ENCODE peak calls at places on chromosomes 12 and 14, in five cellular contexts. X, I, T, W and H are unnamed samples.

GRCh38 chr12:114662512-114663177 is 21.3 kb downstream of the TBX3 start:
- DNase-seq in X (peak; percentile 91), I (peak; percentile 80), T (peak; percentile 60), W (peak; percentile 60), H (peak; percentile 90)

GRCh38 chr12:105761075-105761474 is 377.7 kb downstream of the NUAK1 start:
- DNase-seq in X (no peak), I (no peak), T (no peak), W (no peak), H (peak; percentile 9)

GRCh38 chr12:109770861-109771670 is 57.4 kb downstream of the FAM222A start:
- DNase-seq in X (no peak), I (peak; percentile 42), T (no peak), W (no peak), H (no peak)

GRCh38 chr14:61562321-61563161 is 132.8 kb upstream of the HIF1A start:
- DNase-seq in X (peak; percentile 100), I (no peak), T (no peak), W (peak; percentile 100), H (peak; percentile 99)

GRCh38 chr12:53187145-53187899 is 6.6 kb upstream of the CSAD start:
- DNase-seq in X (no peak), I (no peak), T (no peak), W (no peak), H (no peak)

GRCh38 chr12:72273499-72273837 is 1.3 kb downstream of the TRHDE start:
- DNase-seq in X (no peak), I (no peak), T (no peak), W (no peak), H (no peak)

GRCh38 chr12:53659011-53659551 is 16.8 kb downstream of the ATP5MC2 start:
- DNase-seq in X (peak; percentile 88), I (no peak), T (peak; percentile 49), W (peak; percentile 68), H (peak; percentile 76)

GRCh38 chr14:95953111-95953724 is 76.6 kb downstream of the TUNAR start:
- DNase-seq in X (no peak), I (no peak), T (no peak), W (no peak), H (peak; percentile 6)

GRCh38 chr12:114952573-114953196 is 268.7 kb upstream of the TBX3 start:
- DNase-seq in X (peak; percentile 20), I (peak; percentile 58), T (peak; percentile 87), W (no peak), H (peak; percentile 90)

GRCh38 chr14:101820283-101820798 is 58.8 kb downstream of the PPP2R5C start:
- DNase-seq in X (no peak), I (no peak), T (no peak), W (no peak), H (no peak)

GRCh38 chr12:14099994-14100393 is 118.6 kb upstream of the GRIN2B start:
- DNase-seq in X (no peak), I (no peak), T (no peak), W (no peak), H (no peak)

GRCh38 chr12:2027379-2027778 is 23.1 kb upstream of the DCP1B start:
- DNase-seq in X (peak; percentile 73), I (no peak), T (no peak), W (no peak), H (peak; percentile 48)

GRCh38 chr14:92942576-92942975 is 19.6 kb downstream of the CHGA start:
- DNase-seq in X (no peak), I (no peak), T (no peak), W (no peak), H (no peak)

GRCh38 chr14:77459072-77459723 is 1.3 kb downstream of the AHSA1 start:
- DNase-seq in X (peak; percentile 77), I (no peak), T (peak; percentile 37), W (peak; percentile 66), H (peak; percentile 90)

GRCh38 chr12:52037248-52037861 is 13.9 kb upstream of the NR4A1 start:
- DNase-seq in X (peak; percentile 46), I (peak; percentile 84), T (peak; percentile 71), W (no peak), H (peak; percentile 62)

GRCh38 chr12:76037130-76038105 is 5.8 kb upstream of the PHLDA1 start:
- DNase-seq in X (peak; percentile 87), I (no peak), T (no peak), W (no peak), H (peak; percentile 94)

GRCh38 chr12:53182836-53183235 is 2.1 kb upstream of the CSAD start:
- DNase-seq in X (no peak), I (no peak), T (no peak), W (no peak), H (no peak)

GRCh38 chr12:104665296-104665695 is 208.5 kb downstream of the CHST11 start:
- DNase-seq in X (no peak), I (no peak), T (no peak), W (no peak), H (no peak)

GRCh38 chr12:32603071-32603470 is 76.0 kb upstream of the DNM1L start:
- DNase-seq in X (no peak), I (no peak), T (no peak), W (no peak), H (no peak)

GRCh38 chr12:24268663-24269186 is 319.3 kb upstream of the SOX5 start:
- DNase-seq in X (no peak), I (no peak), T (no peak), W (no peak), H (no peak)

GRCh38 chr12:58169826-58170225 is 228.5 kb downstream of the ATP23 start:
- DNase-seq in X (no peak), I (no peak), T (no peak), W (no peak), H (no peak)

GRCh38 chr12:123713398-123714301 is 1.5 kb downstream of the ATP6V0A2 start:
- DNase-seq in X (peak; percentile 10), I (no peak), T (no peak), W (no peak), H (peak; percentile 10)

GRCh38 chr14:28773917-28774691 is 7.5 kb downstream of the FOXG1 start:
- DNase-seq in X (peak; percentile 30), I (no peak), T (no peak), W (no peak), H (peak; percentile 60)

GRCh38 chr12:5213990-5214389 is 170.3 kb downstream of the KCNA5 start:
- DNase-seq in X (no peak), I (no peak), T (no peak), W (no peak), H (no peak)

GRCh38 chr14:103090481-103091020 is 4.0 kb upstream of the EXOC3L4 start:
- DNase-seq in X (no peak), I (no peak), T (no peak), W (no peak), H (no peak)

GRCh38 chr14:71311061-71311460 is 403.8 kb downstream of the PCNX1 start:
- DNase-seq in X (no peak), I (no peak), T (no peak), W (no peak), H (no peak)

GRCh38 chr12:85779768-85780167 is 56.4 kb downstream of the RASSF9 start:
- DNase-seq in X (no peak), I (no peak), T (no peak), W (no peak), H (no peak)

GRCh38 chr12:80602455-80602854 is 105.0 kb upstream of the MYF6 start:
- DNase-seq in X (no peak), I (no peak), T (no peak), W (no peak), H (no peak)

DNA sequence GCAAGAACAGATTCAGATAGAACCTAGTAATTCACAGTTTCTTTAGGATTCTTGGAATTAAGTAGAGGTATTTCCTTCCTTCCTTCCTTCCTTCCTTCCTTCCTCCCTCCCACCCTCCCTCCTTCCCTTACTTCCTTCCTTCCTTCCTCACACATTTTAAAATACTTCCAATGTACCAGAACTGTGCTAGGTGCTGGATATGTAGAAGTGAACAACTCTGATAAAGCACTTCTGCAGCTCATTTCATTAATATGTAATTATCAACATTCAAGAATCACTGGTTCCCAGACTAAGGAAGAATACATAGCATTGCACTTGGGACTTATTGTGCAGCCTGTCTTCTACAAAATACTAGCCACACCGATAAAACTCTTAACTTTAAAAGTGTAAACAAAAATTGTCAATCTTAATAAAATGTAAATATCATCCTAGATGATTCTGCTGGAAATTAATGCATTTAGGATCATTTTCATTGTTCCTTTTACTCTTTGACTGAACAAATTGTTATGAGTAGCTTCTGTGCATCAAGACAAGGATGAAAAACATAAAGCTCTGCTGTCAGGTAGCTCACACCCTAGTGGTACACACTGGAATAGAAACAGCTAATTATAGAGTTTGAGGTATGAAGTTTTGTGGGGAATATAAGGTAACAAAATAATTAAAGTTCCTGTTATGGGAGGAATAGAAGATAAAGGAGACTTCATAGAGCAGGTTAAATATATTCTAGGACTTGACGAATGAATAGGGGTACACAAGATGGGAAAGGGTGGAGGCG is 99.9 kb upstream of the MYF6 start:
- DNase-seq in X (no peak), I (no peak), T (no peak), W (no peak), H (no peak)
- TF ChIP-seq CTCF in X (no peak), I (peak; percentile 27), T (no peak), W (peak; percentile 46), H (no peak)

GRCh38 chr12:107417004-107417403 is 268.6 kb upstream of the PWP1 start:
- DNase-seq in X (no peak), I (no peak), T (no peak), W (no peak), H (no peak)
- H3K4me3 ChIP-seq in X (no peak overlapping the region), I (no peak overlapping the region), T (no peak overlapping the region), W (no peak overlapping the region), H (no peak overlapping the region)

GRCh38 chr12:95815635-95816212 is 25.2 kb upstream of the NTN4 start:
- DNase-seq in X (peak; percentile 62), I (no peak), T (no peak), W (peak; percentile 59), H (peak; percentile 61)
- TF ChIP-seq CTCF in X (peak; percentile 80), I (peak; percentile 62), T (peak; percentile 85), W (peak; percentile 87), H (peak; percentile 73)

GRCh38 chr14:50000215-50001145 is 107.6 kb downstream of the ARF6 start:
- DNase-seq in X (peak; percentile 84), I (peak; percentile 83), T (peak; percentile 78), W (peak; percentile 93), H (peak; percentile 97)

GRCh38 chr14:50002926-50003212 is 110.0 kb downstream of the ARF6 start:
- DNase-seq in X (no peak), I (no peak), T (no peak), W (no peak), H (no peak)

GRCh38 chr14:49999826-50000214 is 106.9 kb downstream of the ARF6 start:
- DNase-seq in X (no peak), I (no peak), T (no peak), W (no peak), H (no peak)

GRCh38 chr14:50001999-50002925 is 109.4 kb downstream of the ARF6 start:
- DNase-seq in X (no peak), I (peak; percentile 58), T (no peak), W (peak; percentile 78), H (no peak)

DNA sequence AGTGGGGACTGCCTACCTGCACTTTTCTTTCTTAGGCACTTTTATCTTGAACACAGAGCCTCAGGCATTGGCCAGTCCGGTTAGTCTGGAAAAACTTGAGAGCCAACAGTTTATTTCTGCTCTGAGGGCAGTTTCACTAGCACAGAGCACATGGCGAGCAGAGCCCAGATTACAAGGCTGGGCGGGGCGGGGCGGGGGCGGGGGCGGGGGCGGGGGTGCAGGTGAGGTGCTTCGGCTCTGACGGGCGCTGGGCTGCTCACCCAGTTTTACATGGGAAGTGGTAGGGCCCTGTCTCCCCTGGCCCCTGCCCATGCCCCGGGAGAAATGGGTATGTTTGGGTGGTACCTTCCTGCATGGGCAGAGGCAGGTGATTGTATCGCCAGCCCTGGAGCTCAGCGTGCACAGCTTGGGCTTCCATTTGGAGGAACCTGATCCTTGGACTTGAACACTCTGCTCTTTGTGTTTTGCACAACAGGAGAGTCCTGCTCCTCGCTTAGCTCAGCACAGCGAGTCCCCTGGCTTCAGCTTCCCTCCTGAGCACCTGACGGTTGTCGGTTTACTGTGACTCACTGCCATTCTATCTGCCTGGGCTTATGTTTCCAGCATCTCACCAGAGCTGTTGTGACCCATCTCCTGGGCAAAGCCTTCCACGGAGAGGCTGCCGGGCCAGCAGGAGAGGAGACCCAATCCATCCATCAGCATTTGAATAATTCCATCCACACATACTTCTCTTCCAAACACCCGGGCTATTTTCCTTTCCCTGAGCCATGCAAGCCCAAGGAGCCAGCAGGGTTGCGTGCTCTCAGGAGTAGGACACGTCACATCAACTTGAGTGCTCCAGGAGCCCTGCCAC is 108.5 kb downstream of the ARF6 start:
- DNase-seq in X (peak; percentile 70), I (peak; percentile 86), T (peak; percentile 56), W (peak; percentile 88), H (peak; percentile 72)
- H3K4me3 ChIP-seq in X (no peak overlapping the region), I (peak overlapping the region; percentile 51), T (peak overlapping the region; percentile 35), W (peak overlapping the region; percentile 63), H (no peak overlapping the region)